ENCODE peak calls at places on chromosomes 3 and 15, in ten cellular contexts. One of them, this sample, is unnamed.

GRCh38 chr15:40766906-40767837 is 2.6 kb upstream of the C15orf62 start:
- DNase-seq in choroid plexus epithelial cell: peak
- DNase-seq in stimulated activated naive CD4-positive, alpha-beta T cell: no peak
- DNase-seq in astrocyte of the spinal cord: peak
- DNase-seq in lower lobe of right lung: peak
- DNase-seq in dermis microvascular lymphatic vessel endothelial cell: no peak
- DNase-seq in stimulated activated CD8-positive, alpha-beta memory T cell treated with anti-CD3 and anti-CD28 coated beads, Interleukin-15, amount 100 ng/mL, for 4 hours: no peak
- DNase-seq in nephron progenitor cell: no peak
- DNase-seq in NCI-H2029 treated with DMSO at 0.1 percent for 48 hours: no peak
- DNase-seq in kidney glomerular epithelial cell: no peak
- DNase-seq in this sample: no peak

GRCh38 chr15:58077427-58077826 is 11.9 kb upstream of the ALDH1A2 start:
- DNase-seq in choroid plexus epithelial cell: peak
- DNase-seq in stimulated activated naive CD4-positive, alpha-beta T cell: no peak
- DNase-seq in astrocyte of the spinal cord: no peak
- DNase-seq in lower lobe of right lung: no peak
- DNase-seq in dermis microvascular lymphatic vessel endothelial cell: peak
- DNase-seq in stimulated activated CD8-positive, alpha-beta memory T cell treated with anti-CD3 and anti-CD28 coated beads, Interleukin-15, amount 100 ng/mL, for 4 hours: no peak
- DNase-seq in nephron progenitor cell: no peak
- DNase-seq in NCI-H2029 treated with DMSO at 0.1 percent for 48 hours: no peak
- DNase-seq in kidney glomerular epithelial cell: peak
- DNase-seq in this sample: no peak

GRCh38 chr3:50003216-50003615 is 63.3 kb downstream of the RBM6 start:
- DNase-seq in choroid plexus epithelial cell: peak
- DNase-seq in stimulated activated naive CD4-positive, alpha-beta T cell: no peak
- DNase-seq in astrocyte of the spinal cord: peak
- DNase-seq in lower lobe of right lung: no peak
- DNase-seq in dermis microvascular lymphatic vessel endothelial cell: no peak
- DNase-seq in stimulated activated CD8-positive, alpha-beta memory T cell treated with anti-CD3 and anti-CD28 coated beads, Interleukin-15, amount 100 ng/mL, for 4 hours: no peak
- DNase-seq in nephron progenitor cell: no peak
- DNase-seq in NCI-H2029 treated with DMSO at 0.1 percent for 48 hours: no peak
- DNase-seq in kidney glomerular epithelial cell: no peak
- DNase-seq in this sample: no peak

GRCh38 chr3:38507120-38507519 is 11.0 kb downstream of the EXOG start:
- DNase-seq in choroid plexus epithelial cell: no peak
- DNase-seq in stimulated activated naive CD4-positive, alpha-beta T cell: no peak
- DNase-seq in astrocyte of the spinal cord: no peak
- DNase-seq in lower lobe of right lung: no peak
- DNase-seq in dermis microvascular lymphatic vessel endothelial cell: no peak
- DNase-seq in stimulated activated CD8-positive, alpha-beta memory T cell treated with anti-CD3 and anti-CD28 coated beads, Interleukin-15, amount 100 ng/mL, for 4 hours: no peak
- DNase-seq in nephron progenitor cell: no peak
- DNase-seq in NCI-H2029 treated with DMSO at 0.1 percent for 48 hours: no peak
- DNase-seq in kidney glomerular epithelial cell: no peak
- DNase-seq in this sample: no peak

GRCh38 chr3:64074091-64074490 is 50.8 kb upstream of the PSMD6 start:
- DNase-seq in choroid plexus epithelial cell: peak
- DNase-seq in stimulated activated naive CD4-positive, alpha-beta T cell: no peak
- DNase-seq in astrocyte of the spinal cord: no peak
- DNase-seq in lower lobe of right lung: no peak
- DNase-seq in dermis microvascular lymphatic vessel endothelial cell: no peak
- DNase-seq in stimulated activated CD8-positive, alpha-beta memory T cell treated with anti-CD3 and anti-CD28 coated beads, Interleukin-15, amount 100 ng/mL, for 4 hours: no peak
- DNase-seq in nephron progenitor cell: no peak
- DNase-seq in NCI-H2029 treated with DMSO at 0.1 percent for 48 hours: no peak
- DNase-seq in kidney glomerular epithelial cell: no peak
- DNase-seq in this sample: no peak

GRCh38 chr3:182925330-182925943 is 54.9 kb downstream of the DCUN1D1 start:
- DNase-seq in choroid plexus epithelial cell: peak
- DNase-seq in stimulated activated naive CD4-positive, alpha-beta T cell: no peak
- DNase-seq in astrocyte of the spinal cord: no peak
- DNase-seq in lower lobe of right lung: no peak
- DNase-seq in dermis microvascular lymphatic vessel endothelial cell: no peak
- DNase-seq in stimulated activated CD8-positive, alpha-beta memory T cell treated with anti-CD3 and anti-CD28 coated beads, Interleukin-15, amount 100 ng/mL, for 4 hours: no peak
- DNase-seq in nephron progenitor cell: no peak
- DNase-seq in NCI-H2029 treated with DMSO at 0.1 percent for 48 hours: no peak
- DNase-seq in kidney glomerular epithelial cell: no peak
- DNase-seq in this sample: no peak

GRCh38 chr3:144502398-144502797 is 530.8 kb downstream of the DIPK2A start:
- DNase-seq in choroid plexus epithelial cell: no peak
- DNase-seq in stimulated activated naive CD4-positive, alpha-beta T cell: no peak
- DNase-seq in astrocyte of the spinal cord: no peak
- DNase-seq in lower lobe of right lung: no peak
- DNase-seq in dermis microvascular lymphatic vessel endothelial cell: no peak
- DNase-seq in stimulated activated CD8-positive, alpha-beta memory T cell treated with anti-CD3 and anti-CD28 coated beads, Interleukin-15, amount 100 ng/mL, for 4 hours: no peak
- DNase-seq in nephron progenitor cell: no peak
- DNase-seq in NCI-H2029 treated with DMSO at 0.1 percent for 48 hours: no peak
- DNase-seq in kidney glomerular epithelial cell: no peak
- DNase-seq in this sample: no peak

GRCh38 chr3:194472290-194472920 is 14.4 kb downstream of the ATP13A3 start:
- DNase-seq in choroid plexus epithelial cell: peak
- DNase-seq in stimulated activated naive CD4-positive, alpha-beta T cell: peak
- DNase-seq in astrocyte of the spinal cord: peak
- DNase-seq in lower lobe of right lung: no peak
- DNase-seq in dermis microvascular lymphatic vessel endothelial cell: peak
- DNase-seq in stimulated activated CD8-positive, alpha-beta memory T cell treated with anti-CD3 and anti-CD28 coated beads, Interleukin-15, amount 100 ng/mL, for 4 hours: no peak
- DNase-seq in nephron progenitor cell: peak
- DNase-seq in NCI-H2029 treated with DMSO at 0.1 percent for 48 hours: peak
- DNase-seq in kidney glomerular epithelial cell: peak
- DNase-seq in this sample: no peak

GRCh38 chr3:194396897-194397756 is 1.9 kb downstream of the GP5 start:
- DNase-seq in choroid plexus epithelial cell: peak
- DNase-seq in stimulated activated naive CD4-positive, alpha-beta T cell: peak
- DNase-seq in astrocyte of the spinal cord: peak
- DNase-seq in lower lobe of right lung: no peak
- DNase-seq in dermis microvascular lymphatic vessel endothelial cell: no peak
- DNase-seq in stimulated activated CD8-positive, alpha-beta memory T cell treated with anti-CD3 and anti-CD28 coated beads, Interleukin-15, amount 100 ng/mL, for 4 hours: no peak
- DNase-seq in nephron progenitor cell: no peak
- DNase-seq in NCI-H2029 treated with DMSO at 0.1 percent for 48 hours: no peak
- DNase-seq in kidney glomerular epithelial cell: no peak
- DNase-seq in this sample: no peak